ENCODE peak calls at places on chromosome 15, in seven cellular contexts. D is A673, Y is mammary epithelial cell, Z is neural progenitor cell, X is body of pancreas, L is GM12878, G is brain microvascular endothelial cell. F is an unnamed sample.

GRCh38 chr15:47523669-47524068 is 193.6 kb upstream of the SEMA6D start:
- DNase-seq in D (peak; percentile 77), Z (no peak), X (no peak), G (peak; percentile 82), L (no peak), Y (peak; percentile 21), F (no peak)

GRCh38 chr15:66841953-66842681 is 140.1 kb downstream of the SMAD6 start:
- DNase-seq in L (no peak), G (peak; percentile 90), Y (peak; percentile 86), D (no peak), X (peak; percentile 89), Z (peak; percentile 81), F (peak; percentile 94)

GRCh38 chr15:91184441-91184840 is 84.4 kb downstream of the SV2B start:
- DNase-seq in Y (no peak), G (no peak), X (no peak), D (no peak), Z (no peak), L (no peak), F (no peak)

GRCh38 chr15:39499701-39500100 is 81.2 kb upstream of the THBS1 start:
- DNase-seq in L (no peak), X (no peak), D (no peak), Y (no peak), G (no peak), Z (no peak), F (no peak)

GRCh38 chr15:67479781-67480180 is 41.1 kb upstream of the C15orf61 start:
- DNase-seq in G (no peak), Y (no peak), L (no peak), D (peak; percentile 95), X (no peak), Z (no peak), F (no peak)

GRCh38 chr15:77025941-77026411 is 31.1 kb downstream of the PSTPIP1 start:
- DNase-seq in D (no peak), L (no peak), Z (no peak), X (no peak), G (no peak), Y (no peak), F (no peak)

GRCh38 chr15:78396976-78397375 is 41.0 kb upstream of the IREB2 start:
- DNase-seq in D (no peak), L (no peak), G (no peak), Z (no peak), Y (no peak), X (peak; percentile 86), F (peak; percentile 57)

GRCh38 chr15:56760186-56760585 is 26.9 kb upstream of the ZNF280D start:
- DNase-seq in D (peak; percentile 24), G (peak; percentile 40), Y (peak; percentile 28), X (no peak), Z (no peak), L (no peak), F (no peak)

GRCh38 chr15:60720493-60721231 is 241.7 kb upstream of the ICE2 start:
- DNase-seq in Z (no peak), X (no peak), G (no peak), Y (no peak), D (no peak), L (peak; percentile 67), F (no peak)

GRCh38 chr15:39261397-39261796 is 319.5 kb upstream of the THBS1 start:
- DNase-seq in Z (no peak), X (no peak), L (no peak), D (no peak), Y (no peak), G (no peak), F (no peak)

GRCh38 chr15:82129769-82130168 is 84.0 kb upstream of the MEX3B start:
- DNase-seq in Y (no peak), G (peak; percentile 94), Z (no peak), X (no peak), D (no peak), L (no peak), F (no peak)

GRCh38 chr15:89226359-89227221 is 5.2 kb upstream of the RLBP1 start:
- DNase-seq in G (no peak), Y (peak; percentile 12), D (no peak), L (no peak), X (peak; percentile 47), Z (no peak), F (no peak)

GRCh38 chr15:67101981-67102929 is 36.9 kb downstream of the SMAD3 start:
- DNase-seq in Z (no peak), Y (peak; percentile 71), L (peak; percentile 97), G (peak; percentile 61), X (no peak), D (no peak), F (no peak)

GRCh38 chr15:63059573-63060216 is 17.1 kb downstream of the TPM1 start:
- DNase-seq in X (no peak), G (no peak), D (no peak), Z (no peak), Y (no peak), L (no peak), F (no peak)

GRCh38 chr15:63057454-63058335 is 15.1 kb downstream of the TPM1 start:
- DNase-seq in Z (no peak), Y (no peak), X (no peak), G (no peak), D (no peak), L (no peak), F (no peak)

GRCh38 chr15:63060699-63061098 is 18.2 kb downstream of the TPM1 start:
- DNase-seq in Y (no peak), L (no peak), D (no peak), G (no peak), Z (no peak), X (no peak), F (peak; percentile 76)

GRCh38 chr15:63056843-63057242 is 14.3 kb downstream of the TPM1 start:
- DNase-seq in Y (no peak), L (no peak), D (no peak), G (no peak), X (no peak), Z (no peak), F (peak; percentile 43)

DNA sequence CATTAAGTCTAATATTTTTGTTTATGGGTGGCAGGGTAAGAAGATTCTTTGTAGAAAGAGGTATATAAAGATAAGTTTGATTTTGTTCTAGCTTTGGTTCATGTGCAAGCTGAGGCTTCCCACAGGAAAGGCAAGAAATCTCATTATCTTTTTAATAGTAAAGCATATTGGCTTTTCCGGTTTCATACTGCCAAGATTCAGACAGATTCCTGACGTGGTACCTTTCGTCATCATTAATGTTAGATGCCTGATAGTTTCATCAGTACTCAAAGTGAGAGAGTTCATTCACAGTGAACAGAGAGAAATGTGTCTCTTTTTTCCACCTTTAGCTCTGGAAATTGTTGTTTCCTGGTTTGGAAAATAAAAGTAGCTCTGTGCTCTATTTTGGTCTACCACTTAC is 16.5 kb downstream of the TPM1 start:
- DNase-seq in X (no peak), D (peak; percentile 17), Y (no peak), Z (no peak), L (no peak), G (no peak), F (no peak)
- H3K36me3 ChIP-seq in X (peaks cover 56% of the 10 kb centered on the region), D (no peaks in the 10 kb centered on the region), Y (peaks cover 66% of the 10 kb centered on the region), Z (peaks cover 63% of the 10 kb centered on the region), L (no peaks in the 10 kb centered on the region), G (peaks cover 98% of the 10 kb centered on the region), F (peaks cover 65% of the 10 kb centered on the region)

DNA sequence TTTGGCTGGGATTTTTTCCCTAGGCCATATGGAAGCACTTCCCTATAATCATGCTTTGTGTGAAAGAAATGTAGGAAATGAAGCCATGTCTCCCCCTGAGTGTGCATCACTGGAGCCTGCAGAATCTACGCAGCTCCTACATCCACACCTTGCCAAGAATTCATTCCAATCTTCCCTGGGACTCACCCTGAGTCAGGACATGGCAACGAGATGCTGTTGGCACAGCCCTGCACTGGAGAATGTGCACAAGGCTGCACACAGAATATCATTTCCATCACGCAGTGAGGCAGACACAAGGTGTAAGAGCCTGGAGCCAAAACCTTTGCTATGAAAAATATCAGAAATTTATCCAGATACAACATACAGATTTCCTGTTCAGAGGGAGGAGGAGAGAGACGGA is 189.6 kb downstream of the ADAMTSL3 start:
- DNase-seq in X (no peak), D (no peak), G (no peak), L (no peak), Y (peak; percentile 43), Z (no peak), F (no peak)
- H3K36me3 ChIP-seq in X (no peaks in the 10 kb centered on the region), D (no peaks in the 10 kb centered on the region), G (no peaks in the 10 kb centered on the region), L (no peaks in the 10 kb centered on the region), Y (no peaks in the 10 kb centered on the region), Z (no peaks in the 10 kb centered on the region), F (no peaks in the 10 kb centered on the region)

DNA sequence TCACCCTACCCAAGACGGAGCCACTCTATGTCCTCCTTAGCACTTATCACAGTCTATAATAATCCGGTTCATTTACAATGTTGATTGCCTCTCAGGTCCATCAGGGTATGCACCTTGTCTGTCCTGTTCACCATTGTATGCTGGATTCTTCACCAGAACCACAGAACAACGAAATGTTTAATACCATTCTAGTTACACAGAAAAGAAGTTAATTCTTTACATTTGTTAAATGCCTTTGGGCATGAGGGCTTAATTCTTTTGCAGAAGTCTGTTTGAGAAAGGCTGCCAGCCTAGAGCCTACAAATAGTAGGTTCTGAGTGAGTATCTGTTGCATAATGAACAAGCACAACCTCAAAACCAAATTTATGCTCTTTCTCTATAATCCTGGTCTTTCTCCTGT is 22.6 kb downstream of the TTC23 start:
- DNase-seq in L (no peak), X (no peak), Y (no peak), D (no peak), G (no peak), Z (no peak), F (no peak)
- H3K36me3 ChIP-seq in L (peaks cover 4% of the 10 kb centered on the region), X (peaks cover 2% of the 10 kb centered on the region), Y (peaks cover 6% of the 10 kb centered on the region), D (no peaks in the 10 kb centered on the region), G (peaks cover 18% of the 10 kb centered on the region), Z (no peaks in the 10 kb centered on the region), F (peaks cover 18% of the 10 kb centered on the region)

GRCh38 chr15:41804361-41804760 is 23.5 kb upstream of the JMJD7 start:
- DNase-seq in Y (peak; percentile 99), G (no peak), Z (no peak), D (no peak), L (no peak), X (no peak), F (peak; percentile 58)
- H3K36me3 ChIP-seq in Y (peaks cover 9% of the 10 kb centered on the region), G (peaks cover 7% of the 10 kb centered on the region), Z (no peaks in the 10 kb centered on the region), D (peaks cover 2% of the 10 kb centered on the region), L (no peaks in the 10 kb centered on the region), X (no peaks in the 10 kb centered on the region), F (no peaks in the 10 kb centered on the region)

DNA sequence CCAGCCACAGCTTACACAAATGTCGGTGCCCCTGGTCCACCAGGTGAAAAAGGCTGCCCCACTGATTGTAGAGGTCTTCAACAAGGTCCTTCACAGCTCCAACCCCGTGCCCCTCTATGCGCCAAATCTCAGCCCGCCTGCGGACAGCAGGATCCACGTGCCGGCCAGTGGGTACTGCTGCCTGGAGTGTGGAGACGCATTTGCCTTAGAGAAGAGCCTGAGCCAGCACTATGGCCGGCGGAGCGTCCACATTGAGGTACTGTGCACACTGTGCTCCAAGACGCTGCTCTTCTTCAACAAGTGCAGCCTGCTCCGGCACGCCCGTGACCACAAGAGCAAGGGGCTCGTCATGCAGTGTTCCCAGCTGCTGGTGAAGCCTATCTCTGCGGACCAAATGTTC is 32.9 kb upstream of the ALPK3 start:
- DNase-seq in Z (no peak), L (no peak), G (no peak), D (no peak), Y (no peak), X (no peak), F (no peak)
- H3K36me3 ChIP-seq in Z (no peaks in the 10 kb centered on the region), L (peaks cover 39% of the 10 kb centered on the region), G (peaks cover 33% of the 10 kb centered on the region), D (peaks cover 28% of the 10 kb centered on the region), Y (peaks cover 24% of the 10 kb centered on the region), X (peaks cover 11% of the 10 kb centered on the region), F (peaks cover 25% of the 10 kb centered on the region)

DNA sequence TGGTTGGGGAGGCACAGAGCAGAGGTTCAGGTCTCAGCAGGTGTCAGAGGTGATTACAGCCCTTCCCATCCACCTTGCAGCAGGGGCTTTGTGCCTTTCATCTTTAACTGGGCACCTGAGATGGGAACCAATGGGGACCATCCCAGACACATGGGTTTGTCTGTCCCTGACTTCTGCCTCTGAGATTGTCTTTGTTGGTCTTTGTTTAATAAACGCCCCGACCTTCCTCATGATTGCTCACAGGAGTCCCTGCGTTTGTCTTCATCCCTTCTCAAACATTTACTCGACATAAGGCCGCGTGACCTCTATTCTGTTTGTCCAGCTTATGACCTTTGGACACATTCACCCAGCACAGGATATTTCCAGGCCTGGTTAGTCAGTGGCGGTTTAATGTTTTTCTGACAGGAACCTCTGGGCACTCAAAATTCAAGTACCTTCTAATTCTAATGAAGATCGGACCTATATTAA is 5.9 kb downstream of the ZSCAN2 start:
- DNase-seq in G (no peak), X (peak; percentile 43), D (no peak), Z (no peak), Y (no peak), L (no peak), F (no peak)
- H3K36me3 ChIP-seq in G (peaks cover 28% of the 10 kb centered on the region), X (no peaks in the 10 kb centered on the region), D (peaks cover 18% of the 10 kb centered on the region), Z (no peaks in the 10 kb centered on the region), Y (no peaks in the 10 kb centered on the region), L (peaks cover 9% of the 10 kb centered on the region), F (peaks cover 6% of the 10 kb centered on the region)

F was measured in thyroid gland.